ENCODE peak calls at places on chromosomes 2 and 18, in six cellular contexts. U, H, L, I, T and G are unnamed samples.
A peak's percentile ranks its signal among the peaks of the same experiment; 100 is the strongest.

GRCh38 chr18:62282188-62282629 is 42.9 kb upstream of the TNFRSF11A start:
- DNase-seq in U (no peak), H (no peak), L (no peak), I (peak; percentile 80), T (peak; percentile 87), G (no peak)

GRCh38 chr2:173854840-173855239 is 110.3 kb downstream of the SP3 start:
- DNase-seq in U (peak; percentile 25), H (no peak), L (peak; percentile 9), I (peak; percentile 72), T (peak; percentile 56), G (no peak)

GRCh38 chr18:41992698-41993097 is 37.7 kb downstream of the PIK3C3 start:
- DNase-seq in U (no peak), H (no peak), L (no peak), I (no peak), T (no peak), G (no peak)

GRCh38 chr18:23667114-23667513 is 4.4 kb upstream of the ANKRD29 start:
- DNase-seq in U (no peak), H (no peak), L (no peak), I (no peak), T (no peak), G (no peak)

GRCh38 chr2:201950606-201951005 is 83.0 kb upstream of the FZD7 start:
- DNase-seq in U (no peak), H (no peak), L (no peak), I (peak; percentile 19), T (no peak), G (no peak)

GRCh38 chr2:102826904-102827303 is 65.1 kb downstream of the TMEM182 start:
- DNase-seq in U (peak; percentile 44), H (no peak), L (no peak), I (no peak), T (peak; percentile 30), G (no peak)

GRCh38 chr18:2497797-2498196 is 73.5 kb downstream of the METTL4 start:
- DNase-seq in U (no peak), H (no peak), L (no peak), I (no peak), T (no peak), G (no peak)

GRCh38 chr2:233830111-233830760 is 24.1 kb downstream of the HJURP start:
- DNase-seq in U (no peak), H (no peak), L (no peak), I (no peak), T (no peak), G (no peak)

GRCh38 chr2:137183206-137183605 is 417.9 kb downstream of the THSD7B start:
- DNase-seq in U (no peak), H (no peak), L (no peak), I (no peak), T (no peak), G (no peak)

GRCh38 chr2:234293973-234294372 is 202.9 kb downstream of the ARL4C start:
- DNase-seq in U (no peak), H (no peak), L (no peak), I (no peak), T (no peak), G (no peak)

GRCh38 chr2:150425121-150425559 is 62.3 kb downstream of the RND3 start:
- DNase-seq in U (no peak), H (no peak), L (no peak), I (peak; percentile 24), T (peak; percentile 36), G (no peak)
- TF ChIP-seq CTCF in U (no peak), H (no peak), L (no peak), I (peak; percentile 41), T (peak; percentile 42), G (no peak)

GRCh38 chr2:100584811-100585210 is 22.0 kb downstream of the PDCL3 start:
- DNase-seq in U (no peak), H (no peak), L (no peak), I (no peak), T (no peak), G (no peak)

GRCh38 chr2:100581265-100581612 is 18.4 kb downstream of the PDCL3 start:
- DNase-seq in U (no peak), H (no peak), L (no peak), I (no peak), T (no peak), G (no peak)

GRCh38 chr2:100577777-100578176 is 15.0 kb downstream of the PDCL3 start:
- DNase-seq in U (no peak), H (no peak), L (no peak), I (peak; percentile 29), T (peak; percentile 8), G (no peak)

DNA sequence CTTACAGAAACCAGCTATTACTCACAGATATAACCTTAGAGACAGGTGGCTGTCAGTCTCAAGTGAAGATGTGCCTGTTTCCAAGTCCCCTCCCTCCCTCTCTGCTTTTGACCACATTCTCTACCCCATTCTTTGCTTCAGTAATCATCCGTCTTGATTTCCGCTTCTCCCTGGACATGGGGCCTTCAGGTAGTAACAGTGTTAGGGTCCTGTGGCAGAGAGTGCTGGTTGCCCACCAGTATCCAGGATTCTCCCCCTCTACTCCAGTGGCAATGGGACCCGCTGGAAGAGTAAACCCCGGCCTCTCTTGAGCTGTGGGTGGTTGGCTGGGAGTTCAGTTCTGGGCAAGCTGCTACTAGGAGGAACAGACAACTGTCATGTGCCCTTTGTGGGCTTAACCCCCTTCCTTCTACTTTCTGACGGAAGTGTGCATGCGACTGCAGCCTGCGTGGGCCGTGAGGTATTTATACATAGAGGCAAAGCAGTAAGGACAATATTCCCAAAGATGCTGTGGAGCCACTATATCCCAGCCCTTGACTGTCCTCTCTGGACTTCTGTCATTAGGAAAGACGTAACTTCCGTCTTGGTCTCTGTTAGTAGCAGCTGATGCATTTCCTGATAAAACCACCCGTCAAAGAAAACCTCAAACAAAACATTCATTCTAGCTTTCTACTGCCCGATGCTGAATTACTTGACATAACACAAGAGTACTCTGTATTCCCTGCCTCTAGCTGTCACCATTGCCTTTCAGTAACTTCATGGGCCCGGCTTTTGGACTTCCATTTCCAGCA is 17.9 kb downstream of the PDCL3 start:
- DNase-seq in U (no peak), H (peak; percentile 74), L (no peak), I (peak; percentile 6), T (no peak), G (no peak)
- TF ChIP-seq CTCF in U (no peak), H (no peak), L (no peak), I (no peak), T (no peak), G (no peak)

DNA sequence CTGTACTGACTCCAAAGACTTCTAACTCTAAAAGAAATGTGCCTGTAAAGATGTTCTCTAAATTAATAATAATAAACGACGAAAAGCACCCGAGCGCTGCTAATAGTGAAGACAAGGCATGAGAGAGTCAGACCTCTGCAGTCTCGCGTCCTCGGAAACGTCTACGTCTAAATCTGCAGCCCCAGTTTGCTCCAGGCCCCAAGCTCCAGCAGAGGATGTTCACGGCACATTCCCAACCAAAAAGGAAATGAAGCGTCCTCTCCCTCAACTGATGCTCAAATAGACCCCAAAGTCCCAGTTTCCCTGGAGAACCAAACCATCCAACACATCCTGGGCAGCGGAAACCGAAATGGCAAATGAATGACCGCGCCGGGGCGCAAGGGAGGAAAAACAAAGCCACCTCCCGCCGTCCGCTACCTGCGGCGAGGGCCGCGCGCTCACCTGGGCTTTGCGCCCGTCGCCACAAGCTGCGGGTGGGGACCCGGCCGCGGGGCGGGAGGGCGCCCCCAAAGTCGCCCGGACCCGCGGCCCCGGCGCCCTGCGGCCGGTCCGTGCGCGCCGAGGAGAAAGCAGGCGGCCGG is 47.1 kb upstream of the CCDC150 start:
- DNase-seq in U (no peak), H (no peak), L (no peak), I (peak; percentile 53), T (peak; percentile 46), G (no peak)
- TF ChIP-seq CTCF in U (no peak), H (no peak), L (peak; percentile 57), I (peak; percentile 14), T (peak; percentile 23), G (no peak)

DNA sequence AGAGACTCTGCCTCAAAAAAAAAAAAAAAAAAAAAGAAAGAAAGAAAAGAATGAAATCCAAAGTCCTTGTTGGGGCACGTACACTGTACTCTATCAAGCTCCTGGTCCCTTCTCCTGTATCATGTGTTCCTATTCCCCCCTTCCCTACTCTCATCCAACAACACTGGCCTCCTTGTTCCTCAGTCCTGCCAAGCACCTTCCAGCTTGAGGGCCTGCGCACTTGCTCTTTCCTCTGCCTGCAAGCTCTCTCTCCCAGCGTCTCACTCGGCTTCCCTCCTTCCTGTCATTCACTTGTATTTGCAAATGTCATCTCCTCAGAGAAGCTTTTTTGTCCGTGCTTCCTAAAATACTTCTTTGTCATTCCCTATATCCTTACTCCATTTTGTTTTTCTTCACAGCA is 10.8 kb upstream of the KIF3C start:
- DNase-seq in U (no peak), H (no peak), L (no peak), I (no peak), T (no peak), G (no peak)
- TF ChIP-seq CTCF in U (no peak), H (no peak), L (no peak), I (no peak), T (no peak), G (no peak)

GRCh38 chr2:128330583-128330982 is 11.9 kb upstream of the HS6ST1 start:
- DNase-seq in U (no peak), H (no peak), L (no peak), I (no peak), T (no peak), G (no peak)
- TF ChIP-seq CTCF in U (no peak), H (no peak), L (no peak), I (no peak), T (no peak), G (no peak)

GRCh38 chr2:139480251-139480650 is 700.1 kb upstream of the NXPH2 start:
- DNase-seq in U (no peak), H (no peak), L (no peak), I (no peak), T (no peak), G (no peak)

DNA sequence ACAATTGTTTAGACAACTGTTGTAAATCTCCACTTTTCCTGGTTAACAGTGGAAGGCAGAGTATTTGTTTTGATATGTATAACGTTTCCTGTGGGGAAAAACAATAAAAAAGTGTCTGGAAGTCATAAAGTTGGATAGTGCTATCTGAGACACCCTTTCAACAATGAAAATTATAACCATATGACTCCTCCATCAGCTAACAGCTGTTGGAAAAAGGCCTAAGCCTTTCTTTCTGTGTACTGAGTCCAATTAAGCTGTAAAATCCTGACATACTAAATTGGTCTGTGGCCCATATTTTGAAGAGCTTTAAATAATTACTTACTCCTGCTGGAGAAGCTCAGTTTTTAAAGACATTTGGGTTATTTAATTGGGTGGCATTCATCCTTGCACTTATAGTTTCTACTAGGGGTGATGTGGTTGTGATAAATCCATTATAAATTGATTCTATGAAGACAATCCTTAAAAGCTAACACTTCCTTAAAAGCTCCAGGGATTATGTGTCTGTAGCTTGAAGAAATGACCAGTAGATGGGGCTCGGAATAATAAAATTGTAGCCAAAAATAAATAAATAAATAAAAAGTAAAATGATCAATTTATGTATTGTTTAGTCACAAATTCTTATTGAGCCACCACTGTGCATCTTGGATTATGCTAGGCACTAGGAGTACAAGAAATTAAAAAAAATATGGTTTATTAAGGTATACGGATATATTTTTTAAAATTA is 698.2 kb upstream of the NXPH2 start:
- DNase-seq in U (no peak), H (no peak), L (no peak), I (no peak), T (no peak), G (no peak)
- TF ChIP-seq CTCF in U (no peak), H (no peak), L (no peak), I (no peak), T (no peak), G (peak; percentile 45)

GRCh38 chr2:27071277-27071989 is at the start of gene OST4:
- DNase-seq in U (peak; percentile 95), H (peak; percentile 91), L (peak; percentile 97), I (peak; percentile 92), T (peak; percentile 87), G (peak; percentile 96)
- TF ChIP-seq CTCF in U (no peak), H (no peak), L (no peak), I (no peak), T (no peak), G (no peak)

GRCh38 chr2:230323385-230324106 is 3.4 kb upstream of the SP140L start:
- DNase-seq in U (no peak), H (no peak), L (peak; percentile 58), I (no peak), T (no peak), G (no peak)
- TF ChIP-seq CTCF in U (no peak), H (peak; percentile 55), L (no peak), I (peak; percentile 44), T (peak; percentile 4), G (no peak)